ENCODE peak calls at places on chromosomes 6 and 20, in five cellular contexts. E is IMR-90, Q is aorta, N is ascending aorta, J is body of pancreas. O is an unnamed sample.

GRCh38 chr6:153125032-153125431 is 6.0 kb downstream of the RGS17 start:
- DNase-seq in Q (no peak), J (no peak), E (no peak), N (no peak), O (no peak)

GRCh38 chr20:45187693-45188092 is 13.0 kb downstream of the PI3 start:
- DNase-seq in N (no peak), J (no peak), E (no peak), Q (no peak), O (no peak)

GRCh38 chr6:1263039-1263849 is 48.7 kb upstream of the FOXQ1 start:
- DNase-seq in J (no peak), N (no peak), E (no peak), Q (no peak), O (no peak)

GRCh38 chr6:161189891-161190290 is 84.0 kb downstream of the AGPAT4 start:
- DNase-seq in J (no peak), N (no peak), E (no peak), Q (no peak), O (no peak)

GRCh38 chr20:38290829-38291581 is 13.0 kb upstream of the BPI start:
- DNase-seq in N (no peak), Q (peak; percentile 74), E (peak; percentile 95), J (no peak), O (peak; percentile 65)

GRCh38 chr6:145752638-145753037 is 17.3 kb upstream of the EPM2A start:
- DNase-seq in N (no peak), J (no peak), Q (no peak), E (no peak), O (no peak)

GRCh38 chr6:160974304-160974771 is 17.2 kb upstream of the MAP3K4 start:
- DNase-seq in E (peak; percentile 97), N (no peak), Q (peak; percentile 52), J (peak; percentile 45), O (peak; percentile 41)

GRCh38 chr6:19811397-19812079 is 25.6 kb upstream of the ID4 start:
- DNase-seq in Q (no peak), J (no peak), E (no peak), N (no peak), O (no peak)

GRCh38 chr20:2797136-2797983 is 3.1 kb downstream of the CPXM1 start:
- DNase-seq in Q (no peak), E (no peak), J (no peak), N (no peak), O (no peak)

GRCh38 chr20:45374966-45375365 is 3.2 kb downstream of the TP53TG5 start:
- DNase-seq in Q (no peak), N (no peak), J (no peak), E (no peak), O (no peak)

GRCh38 chr20:57108742-57109141 is 157.7 kb downstream of the BMP7 start:
- DNase-seq in Q (no peak), J (no peak), N (no peak), E (no peak), O (no peak)

GRCh38 chr6:141587482-141588266 is 545.1 kb upstream of the GJE1 start:
- DNase-seq in Q (no peak), E (peak; percentile 81), N (no peak), J (no peak), O (no peak)

GRCh38 chr20:1282966-1283365 is 16.9 kb downstream of the SNPH start:
- DNase-seq in E (no peak), Q (no peak), N (no peak), J (no peak), O (no peak)

DNA sequence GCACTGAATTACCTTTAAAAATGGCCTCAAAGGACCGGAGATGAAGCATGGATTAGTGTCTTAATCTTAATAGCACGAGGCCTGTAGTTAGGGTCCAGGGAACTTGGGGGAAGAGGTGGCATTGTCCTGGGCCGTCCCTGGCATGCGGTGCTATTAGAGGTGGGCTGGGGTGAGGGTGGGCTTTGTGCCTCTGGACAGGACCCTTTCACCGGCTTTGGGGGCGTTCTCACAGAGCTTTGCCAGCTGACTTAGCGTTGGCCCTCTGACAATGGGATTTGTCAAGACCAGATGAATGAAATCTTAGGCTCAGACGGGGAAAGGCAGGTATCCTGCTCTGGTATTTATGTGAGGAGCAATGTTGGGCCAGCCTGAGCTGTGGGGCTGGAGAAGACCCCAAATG is 59.6 kb downstream of the ERMARD start:
- DNase-seq in N (no peak), J (no peak), E (no peak), Q (no peak), O (no peak)
- H3K4me3 ChIP-seq in N (no peak overlapping the region), J (no peak overlapping the region), E (no peak overlapping the region), Q (no peak overlapping the region), O (no peak overlapping the region)

GRCh38 chr6:166656269-166657206 is 29.5 kb upstream of the RPS6KA2 start:
- DNase-seq in Q (no peak), J (peak; percentile 40), E (peak; percentile 58), N (no peak), O (no peak)

GRCh38 chr6:166657531-166657930 is 30.5 kb upstream of the RPS6KA2 start:
- DNase-seq in J (no peak), Q (no peak), E (no peak), N (no peak), O (no peak)

GRCh38 chr6:166655251-166655650 is 28.2 kb upstream of the RPS6KA2 start:
- DNase-seq in N (no peak), E (no peak), J (peak; percentile 30), Q (no peak), O (no peak)

GRCh38 chr6:166654573-166654972 is 27.5 kb upstream of the RPS6KA2 start:
- DNase-seq in J (no peak), Q (no peak), E (no peak), N (no peak), O (no peak)

GRCh38 chr6:166655713-166656265 is 28.7 kb upstream of the RPS6KA2 start:
- DNase-seq in J (no peak), E (no peak), N (no peak), Q (no peak), O (no peak)
- H3K4me1 ChIP-seq in J (peaks cover 8% of the 10 kb centered on the region), E (peaks cover 3% of the 10 kb centered on the region), N (no peaks in the 10 kb centered on the region), Q (no peaks in the 10 kb centered on the region), O (peaks cover 17% of the 10 kb centered on the region)

GRCh38 chr6:101402618-101403002 is 9.1 kb downstream of the GRIK2 start:
- DNase-seq in N (no peak), J (no peak), Q (no peak), E (no peak), O (no peak)
- H3K4me3 ChIP-seq in N (no peak overlapping the region), J (no peak overlapping the region), Q (no peak overlapping the region), E (peak overlapping the region; percentile 54), O (no peak overlapping the region)

GRCh38 chr6:105398859-105399258 is 4.0 kb downstream of the PREP start:
- DNase-seq in N (no peak), Q (no peak), J (no peak), E (no peak), O (no peak)
- H3K4me1 ChIP-seq in N (no peaks in the 10 kb centered on the region), Q (no peaks in the 10 kb centered on the region), J (peaks cover 33% of the 10 kb centered on the region), E (no peaks in the 10 kb centered on the region), O (peaks cover 45% of the 10 kb centered on the region)

DNA sequence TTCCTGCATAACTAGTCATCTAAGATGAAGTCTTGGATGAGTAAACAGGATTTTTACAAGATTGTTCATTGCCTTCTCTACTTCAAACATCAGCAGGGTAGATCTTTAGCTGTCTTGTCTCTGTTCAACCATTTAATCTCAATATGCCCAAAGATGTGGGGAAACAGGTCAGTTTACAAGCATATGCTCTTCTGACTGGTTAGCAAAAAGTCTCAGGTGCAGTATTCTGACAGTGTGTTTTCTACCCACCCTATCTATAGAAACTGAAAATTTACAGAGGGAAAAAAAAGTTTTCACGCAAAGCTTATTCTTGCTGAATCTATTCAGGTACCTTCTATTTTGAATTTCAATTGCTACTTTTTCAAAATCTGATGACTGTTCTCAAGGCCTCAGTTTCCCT is 29.0 kb downstream of the MAP3K5 start:
- DNase-seq in E (no peak), Q (no peak), J (no peak), N (no peak), O (no peak)
- H3K4me3 ChIP-seq in E (no peak overlapping the region), Q (no peak overlapping the region), J (no peak overlapping the region), N (no peak overlapping the region), O (no peak overlapping the region)

DNA sequence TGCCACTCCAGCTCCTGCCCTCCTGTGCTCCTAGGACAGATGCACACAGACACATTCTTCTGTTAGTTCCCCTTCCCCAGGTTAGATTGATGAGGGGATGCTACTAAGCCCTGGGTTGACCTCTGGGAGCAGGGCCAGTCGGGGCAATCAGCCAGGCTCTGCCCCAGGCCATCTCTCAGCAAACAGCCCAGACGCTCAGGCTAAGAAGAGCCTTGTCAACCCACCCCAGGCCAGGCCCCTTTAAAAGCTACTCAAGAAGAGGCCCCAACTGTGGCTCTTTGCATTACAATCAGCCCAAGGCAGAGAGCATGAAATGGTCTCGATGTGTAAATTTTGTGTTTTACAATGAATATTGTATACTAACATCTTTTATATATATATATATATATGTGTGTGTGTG is 107.4 kb downstream of the TFAP2A start:
- DNase-seq in N (no peak), E (no peak), Q (no peak), J (no peak), O (no peak)
- H3K4me1 ChIP-seq in N (no peaks in the 10 kb centered on the region), E (no peaks in the 10 kb centered on the region), Q (no peaks in the 10 kb centered on the region), J (no peaks in the 10 kb centered on the region), O (no peaks in the 10 kb centered on the region)

DNA sequence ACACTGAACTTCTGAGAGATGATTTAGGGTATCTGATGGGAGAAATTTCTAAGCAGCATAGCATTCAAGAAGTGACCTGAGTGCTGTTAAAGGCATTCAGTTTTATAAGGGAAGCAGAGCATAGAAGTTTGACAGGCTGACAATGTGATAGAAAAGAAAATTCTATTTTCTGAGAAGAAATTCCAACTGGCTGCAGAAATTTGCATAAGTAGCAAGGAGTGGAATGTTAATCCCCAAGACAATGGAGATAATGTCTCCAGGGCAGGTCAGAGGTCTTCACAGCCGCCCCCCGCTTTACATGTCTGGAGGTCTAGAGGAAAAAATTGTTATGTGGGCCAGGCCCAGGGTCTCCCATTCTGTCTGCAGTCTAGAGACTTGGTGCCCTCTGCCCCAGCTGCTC is 1361.8 kb upstream of the EYS start:
- DNase-seq in E (no peak), J (no peak), Q (no peak), N (no peak), O (no peak)
- H3K4me3 ChIP-seq in E (no peak overlapping the region), J (no peak overlapping the region), Q (no peak overlapping the region), N (no peak overlapping the region), O (no peak overlapping the region)

GRCh38 chr20:17610566-17611289 is 40.9 kb downstream of the DSTN start:
- DNase-seq in Q (peak; percentile 68), J (peak; percentile 51), E (no peak), N (no peak), O (no peak)
- H3K4me1 ChIP-seq in Q (no peaks in the 10 kb centered on the region), J (peaks cover 65% of the 10 kb centered on the region), E (no peaks in the 10 kb centered on the region), N (peaks cover 40% of the 10 kb centered on the region), O (peaks cover 6% of the 10 kb centered on the region)

GRCh38 chr20:17445561-17445960 is 85.6 kb downstream of the BFSP1 start:
- DNase-seq in N (no peak), E (no peak), J (no peak), Q (no peak), O (no peak)

GRCh38 chr20:17443326-17443858 is 87.8 kb downstream of the BFSP1 start:
- DNase-seq in Q (no peak), E (no peak), J (no peak), N (no peak), O (no peak)

GRCh38 chr20:17442588-17442987 is 88.6 kb downstream of the BFSP1 start:
- DNase-seq in E (no peak), J (no peak), N (no peak), Q (no peak), O (no peak)

GRCh38 chr20:17446171-17446570 is 85.0 kb downstream of the BFSP1 start:
- DNase-seq in J (no peak), N (no peak), E (no peak), Q (no peak), O (no peak)

GRCh38 chr20:17444091-17444490 is 87.1 kb downstream of the BFSP1 start:
- DNase-seq in Q (no peak), N (no peak), E (no peak), J (no peak), O (no peak)
- H3K4me3 ChIP-seq in Q (no peak overlapping the region), N (no peak overlapping the region), E (no peak overlapping the region), J (no peak overlapping the region), O (no peak overlapping the region)

GRCh38 chr6:3386374-3386857 is 70.4 kb downstream of the SLC22A23 start:
- DNase-seq in J (no peak), Q (no peak), E (no peak), N (no peak), O (no peak)
- H3K4me1 ChIP-seq in J (peaks cover 40% of the 10 kb centered on the region), Q (no peaks in the 10 kb centered on the region), E (peaks cover 2% of the 10 kb centered on the region), N (no peaks in the 10 kb centered on the region), O (peaks cover 9% of the 10 kb centered on the region)

O was measured in psoas muscle.